ENCODE peak calls at places on chromosome 7, in nine cellular contexts. A is K562, C is stomach, H is uterus, S is IMR-90, B is right lobe of liver, Q is prostate gland, O is suprapubic skin, D is testis. W is an unnamed sample.

GRCh38 chr7:105600720-105601550 is 19.6 kb upstream of the EFCAB10 start:
- DNase-seq in A (peak), C (no peak), H (no peak), S (no peak), B (no peak), Q (no peak), O (no peak), D (no peak), W (no peak)

GRCh38 chr7:64533756-64534155 is 29.1 kb downstream of the ZNF680 start:
- DNase-seq in A (no peak), C (no peak), H (no peak), S (no peak), B (no peak), Q (no peak), O (no peak), D (no peak), W (no peak)

GRCh38 chr7:36219429-36219828 is 66.4 kb downstream of the EEPD1 start:
- DNase-seq in A (no peak), C (no peak), H (no peak), S (no peak), B (no peak), Q (no peak), O (no peak), D (no peak), W (no peak)

GRCh38 chr7:30780909-30781308 is 9.7 kb downstream of the MINDY4 start:
- DNase-seq in A (no peak), C (no peak), H (no peak), S (no peak), B (no peak), Q (no peak), O (peak), D (no peak), W (no peak)

GRCh38 chr7:38753347-38753746 is 122.2 kb upstream of the AMPH start:
- DNase-seq in A (no peak), C (no peak), H (no peak), S (no peak), B (no peak), Q (no peak), O (no peak), D (no peak), W (no peak)

GRCh38 chr7:104951546-104951945 is 62.5 kb upstream of the KMT2E start:
- DNase-seq in A (no peak), C (no peak), H (no peak), S (peak), B (no peak), Q (no peak), O (no peak), D (no peak), W (peak)

GRCh38 chr7:141409911-141410329 is 141.3 kb upstream of the AGK start:
- DNase-seq in A (no peak), C (no peak), H (no peak), S (no peak), B (no peak), Q (no peak), O (no peak), D (peak), W (peak)

GRCh38 chr7:2680792-2681490 is 7.1 kb upstream of the AMZ1 start:
- DNase-seq in A (peak), C (peak), H (peak), S (peak), B (peak), Q (peak), O (peak), D (peak), W (peak)

GRCh38 chr7:97513326-97513725 is 218.6 kb upstream of the TAC1 start:
- DNase-seq in A (no peak), C (no peak), H (no peak), S (no peak), B (no peak), Q (no peak), O (no peak), D (no peak), W (no peak)

GRCh38 chr7:123876557-123877256 is 31.7 kb downstream of the HYAL4 start:
- DNase-seq in A (no peak), C (no peak), H (no peak), S (no peak), B (no peak), Q (no peak), O (no peak), D (no peak), W (no peak)

GRCh38 chr7:135210818-135211178 is 528 bp downstream of the WDR91 start:
- DNase-seq in A (no peak), C (no peak), H (peak), S (peak), B (no peak), Q (no peak), O (no peak), D (peak), W (no peak)

GRCh38 chr7:88758355-88759215 is 915 bp upstream of the ZNF804B start:
- DNase-seq in A (peak), C (no peak), H (no peak), S (no peak), B (peak), Q (peak), O (no peak), D (peak), W (no peak)

GRCh38 chr7:141709749-141710148 is 1.6 kb downstream of the WEE2 start:
- DNase-seq in A (no peak), C (no peak), H (no peak), S (no peak), B (no peak), Q (no peak), O (no peak), D (no peak), W (no peak)

GRCh38 chr7:28516390-28517145 is 104.2 kb downstream of the CREB5 start:
- DNase-seq in A (no peak), C (no peak), H (no peak), S (no peak), B (no peak), Q (no peak), O (no peak), D (no peak), W (no peak)

GRCh38 chr7:49774459-49775064 is 1.1 kb downstream of the VWC2 start:
- DNase-seq in A (no peak), C (no peak), H (no peak), S (no peak), B (no peak), Q (no peak), O (no peak), D (no peak), W (no peak)

GRCh38 chr7:41224063-41224763 is 478.7 kb downstream of the INHBA start:
- DNase-seq in A (no peak), C (no peak), H (no peak), S (peak), B (no peak), Q (peak), O (no peak), D (no peak), W (no peak)

GRCh38 chr7:51024867-51025266 is 242.2 kb upstream of the GRB10 start:
- DNase-seq in A (no peak), C (no peak), H (no peak), S (no peak), B (no peak), Q (no peak), O (peak), D (no peak), W (no peak)

GRCh38 chr7:103989200-103989784 is at the start of gene RELN:
- DNase-seq in A (peak), C (no peak), H (no peak), S (peak), B (peak), Q (no peak), O (no peak), D (peak), W (no peak)

GRCh38 chr7:38312776-38313175 is 39.3 kb upstream of the TARP start:
- DNase-seq in A (no peak), C (no peak), H (no peak), S (no peak), B (no peak), Q (no peak), O (no peak), D (no peak), W (no peak)

GRCh38 chr7:114484226-114484625 is 69.6 kb downstream of the FOXP2 start:
- DNase-seq in A (no peak), C (no peak), H (no peak), S (no peak), B (no peak), Q (no peak), O (no peak), D (no peak), W (no peak)
- TF ChIP-seq CTCF in A (no peak), C (no peak), H (no peak), S (no peak), B (no peak), Q (no peak), O (no peak), D (no peak), W (no peak)

DNA sequence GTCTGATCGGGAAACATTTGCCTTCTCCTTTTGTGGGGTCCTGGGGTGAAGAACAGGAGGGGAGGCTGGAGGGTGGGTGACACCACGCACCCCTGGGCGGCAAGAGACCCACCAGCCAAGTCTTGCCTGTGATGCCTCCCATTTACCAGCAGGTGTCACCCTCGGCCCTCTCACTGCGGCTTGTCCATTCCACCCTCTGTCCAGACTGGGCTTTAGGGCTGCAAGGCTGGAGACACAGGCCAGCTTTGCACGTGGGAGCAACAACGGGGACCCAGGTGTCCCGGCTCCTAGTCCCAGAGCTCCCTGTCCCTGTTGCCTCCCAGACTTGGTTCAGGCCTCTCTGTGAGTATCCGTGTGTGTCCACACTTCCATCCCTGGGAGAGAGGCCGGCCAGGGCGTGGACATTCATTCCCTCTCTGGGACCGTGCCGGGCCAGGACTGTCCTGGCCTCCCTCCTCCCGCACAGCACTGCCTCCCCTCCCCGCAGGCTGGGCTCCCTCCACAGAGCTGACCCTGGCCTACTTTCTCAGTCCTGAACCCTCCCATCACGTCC is 36.2 kb upstream of the GTF2IRD1 start:
- DNase-seq in A (peak), C (peak), H (peak), S (peak), B (peak), Q (peak), O (no peak), D (peak), W (peak)
- TF ChIP-seq POLR2A in A (no peak), C (no peak), H (peak), S (peak), B (no peak), Q (no peak), O (no peak), D (no peak), W (no peak)

DNA sequence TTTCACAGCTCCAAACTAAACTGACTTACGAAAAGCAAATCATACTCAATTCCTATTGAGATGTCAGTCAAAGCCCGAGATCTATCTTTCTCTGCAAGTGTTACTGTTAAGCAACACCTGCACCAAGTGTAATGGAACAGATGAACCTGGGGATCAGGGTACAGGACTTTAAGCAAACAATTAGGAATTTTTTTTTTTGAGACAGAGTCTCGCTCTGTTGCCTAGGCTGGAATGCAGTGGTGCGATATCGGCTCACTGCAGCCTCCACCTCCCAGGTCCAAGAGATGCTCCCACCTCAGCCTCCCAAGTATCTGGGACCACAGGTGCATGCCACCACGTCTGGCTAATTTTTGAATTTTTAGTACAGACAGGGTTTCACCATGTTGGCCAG is 14.9 kb downstream of the YWHAG start:
- DNase-seq in A (no peak), C (no peak), H (no peak), S (no peak), B (no peak), Q (no peak), O (no peak), D (no peak), W (no peak)
- H3K4me3 ChIP-seq in A (no peak), C (no peak), H (no peak), S (no peak), B (no peak), Q (no peak), O (no peak), D (no peak), W (no peak)

GRCh38 chr7:76257973-76258372 is 44.5 kb upstream of the HSPB1 start:
- DNase-seq in A (peak), C (no peak), H (no peak), S (no peak), B (no peak), Q (no peak), O (no peak), D (no peak), W (no peak)
- TF ChIP-seq CTCF in A (peak), C (no peak), H (no peak), S (no peak), B (no peak), Q (no peak), O (no peak), D (no peak), W (no peak)

GRCh38 chr7:27156508-27156898 is at the start of gene HOXA7:
- DNase-seq in A (no peak), C (peak), H (peak), S (peak), B (no peak), Q (no peak), O (peak), D (peak), W (peak)
- TF ChIP-seq POLR2A in A (no peak), C (no peak), H (no peak), S (no peak), B (no peak), Q (no peak), O (no peak), D (no peak), W (no peak)

GRCh38 chr7:151083071-151083823 is at the start of gene TMUB1:
- DNase-seq in A (peak), C (peak), H (peak), S (peak), B (peak), Q (peak), O (peak), D (peak), W (peak)

GRCh38 chr7:151083824-151084160 is 499 bp upstream of the TMUB1 start:
- DNase-seq in A (no peak), C (no peak), H (no peak), S (no peak), B (no peak), Q (no peak), O (no peak), D (no peak), W (no peak)

GRCh38 chr7:151085691-151086620 is at the start of gene AGAP3:
- DNase-seq in A (peak), C (peak), H (peak), S (peak), B (peak), Q (peak), O (peak), D (peak), W (peak)

GRCh38 chr7:151086802-151087246 is 549 bp downstream of the AGAP3 start:
- DNase-seq in A (no peak), C (no peak), H (no peak), S (no peak), B (no peak), Q (no peak), O (no peak), D (no peak), W (no peak)

GRCh38 chr7:151085329-151085690 is 965 bp upstream of the AGAP3 start:
- DNase-seq in A (peak), C (no peak), H (peak), S (no peak), B (no peak), Q (no peak), O (no peak), D (no peak), W (no peak)
- H3K4me3 ChIP-seq in A (no peak), C (no peak), H (no peak), S (no peak), B (no peak), Q (no peak), O (peak), D (no peak), W (no peak)

GRCh38 chr7:22325671-22326070 is 31.3 kb downstream of the RAPGEF5 start:
- DNase-seq in A (no peak), C (no peak), H (no peak), S (no peak), B (no peak), Q (no peak), O (no peak), D (no peak), W (no peak)

GRCh38 chr7:22330903-22331302 is 26.1 kb downstream of the RAPGEF5 start:
- DNase-seq in A (no peak), C (no peak), H (no peak), S (no peak), B (no peak), Q (no peak), O (no peak), D (peak), W (no peak)

GRCh38 chr7:22331704-22332103 is 25.2 kb downstream of the RAPGEF5 start:
- DNase-seq in A (no peak), C (no peak), H (no peak), S (no peak), B (no peak), Q (no peak), O (no peak), D (no peak), W (no peak)

GRCh38 chr7:22329816-22330524 is 27.0 kb downstream of the RAPGEF5 start:
- DNase-seq in A (no peak), C (no peak), H (no peak), S (no peak), B (no peak), Q (no peak), O (no peak), D (peak), W (no peak)

DNA sequence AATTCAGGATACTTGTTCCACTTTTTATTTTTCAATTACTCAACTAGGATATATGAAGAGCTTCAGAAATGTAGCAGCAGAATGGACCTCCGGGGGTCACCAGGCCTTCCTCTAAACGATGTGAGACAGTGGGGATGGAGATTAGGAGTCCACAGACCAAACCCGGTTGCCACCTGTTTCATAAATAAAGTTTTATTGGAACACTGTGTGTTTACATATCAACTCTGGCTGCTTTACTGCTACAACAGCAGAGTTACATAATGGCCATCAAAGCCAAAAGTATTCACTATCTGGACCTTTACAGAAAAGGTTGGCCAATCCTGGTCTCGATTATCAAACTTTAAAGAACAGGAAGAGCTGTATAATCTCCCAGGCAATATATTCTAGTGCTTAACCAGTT is 30.8 kb downstream of the RAPGEF5 start:
- DNase-seq in A (no peak), C (no peak), H (no peak), S (no peak), B (no peak), Q (no peak), O (no peak), D (no peak), W (no peak)
- TF ChIP-seq CTCF in A (no peak), C (no peak), H (no peak), S (no peak), B (no peak), Q (no peak), O (no peak), D (no peak), W (no peak)

W was measured in lower leg skin.